ENCODE peak calls at places on chromosomes 6 and 20, in six cellular contexts. E is activated CD8-positive, alpha-beta memory T cell treated with anti-CD3 and anti-CD28 coated beads, Interleukin-2, amount 10 ng/mL, durations not matched to agents 7 days and 5 days; L is choroid plexus epithelial cell; V is NCI-H1436; T is T-helper 1 cell; W is nephron progenitor cell. Y is an unnamed sample.

GRCh38 chr20:46999821-47000465 is 105.3 kb downstream of the EYA2 start:
- DNase-seq in V (no peak), T (no peak), E (no peak), W (no peak), L (no peak), Y (no peak)

GRCh38 chr6:162090734-162091133 is 636.8 kb downstream of the PRKN start:
- DNase-seq in W (no peak), T (no peak), L (peak), V (no peak), E (no peak), Y (no peak)

GRCh38 chr6:165597821-165598220 is 65.2 kb downstream of the PDE10A start:
- DNase-seq in W (no peak), V (no peak), T (no peak), E (no peak), L (no peak), Y (no peak)

GRCh38 chr6:34308483-34308882 is 59.7 kb upstream of the SMIM29 start:
- DNase-seq in V (no peak), T (no peak), W (no peak), L (no peak), E (no peak), Y (no peak)

GRCh38 chr6:148332088-148332487 is 10.6 kb upstream of the SASH1 start:
- DNase-seq in V (no peak), T (no peak), E (no peak), L (no peak), W (no peak), Y (no peak)

GRCh38 chr6:34484899-34485298 is 19.0 kb downstream of the PACSIN1 start:
- DNase-seq in T (peak), L (no peak), E (peak), W (no peak), V (no peak), Y (no peak)

GRCh38 chr20:54134445-54135220 is 39.2 kb downstream of the CYP24A1 start:
- DNase-seq in V (no peak), T (no peak), L (peak), E (no peak), W (no peak), Y (no peak)

GRCh38 chr6:22146581-22147468 is 150.0 kb downstream of the PRL start:
- DNase-seq in T (peak), V (no peak), E (no peak), W (peak), L (no peak), Y (no peak)

GRCh38 chr6:81789303-81789702 is 36.8 kb upstream of the TENT5A start:
- DNase-seq in W (no peak), T (no peak), V (no peak), E (no peak), L (no peak), Y (no peak)

GRCh38 chr6:41568585-41569384 is 22.6 kb downstream of the FOXP4 start:
- DNase-seq in T (no peak), E (no peak), V (no peak), L (no peak), W (no peak), Y (no peak)

GRCh38 chr20:4802522-4802921 is 80.8 kb downstream of the PRND start:
- DNase-seq in L (no peak), W (no peak), V (no peak), E (no peak), T (no peak), Y (no peak)

GRCh38 chr20:32792316-32792715 is 27.4 kb upstream of the MAPRE1 start:
- DNase-seq in T (no peak), L (peak), W (peak), V (no peak), E (no peak), Y (peak)

GRCh38 chr6:13537527-13537897 is 36.9 kb upstream of the SIRT5 start:
- DNase-seq in T (no peak), E (no peak), L (no peak), V (no peak), W (no peak), Y (no peak)

GRCh38 chr20:1499528-1500420 is 8.6 kb upstream of the SIRPB2 start:
- DNase-seq in V (no peak), W (no peak), T (no peak), L (no peak), E (no peak), Y (no peak)

GRCh38 chr20:51467971-51468626 is 74.4 kb downstream of the NFATC2 start:
- DNase-seq in L (no peak), W (no peak), T (no peak), E (no peak), V (no peak), Y (no peak)

GRCh38 chr6:131135244-131136020 is at the start of gene AKAP7:
- DNase-seq in L (peak), T (peak), E (peak), W (peak), V (no peak), Y (peak)

GRCh38 chr6:42929928-42930360 is 664 bp downstream of the CNPY3 start:
- DNase-seq in V (no peak), E (peak), L (peak), T (peak), W (no peak), Y (peak)

GRCh38 chr6:147821266-147821665 is 312.8 kb downstream of the SAMD5 start:
- DNase-seq in E (no peak), T (no peak), W (no peak), L (no peak), V (no peak), Y (no peak)

GRCh38 chr6:105839266-105839665 is 246.9 kb upstream of the PRDM1 start:
- DNase-seq in L (no peak), W (no peak), E (no peak), T (no peak), V (no peak), Y (no peak)

GRCh38 chr6:44387346-44388134 is at the start of gene CDC5L:
- DNase-seq in T (peak), E (peak), W (peak), L (peak), V (peak), Y (peak)

GRCh38 chr6:11975353-11975977 is 36.6 kb upstream of the HIVEP1 start:
- DNase-seq in V (no peak), E (peak), T (peak), L (no peak), W (no peak), Y (peak)

GRCh38 chr20:41167118-41167470 is 29.8 kb downstream of the PLCG1 start:
- DNase-seq in V (no peak), T (no peak), E (no peak), L (no peak), W (no peak), Y (no peak)

GRCh38 chr6:105459049-105459448 is 56.2 kb upstream of the PREP start:
- DNase-seq in E (peak), L (no peak), W (no peak), T (peak), V (no peak), Y (no peak)

GRCh38 chr6:169990095-169991030 is 238.9 kb downstream of the ERMARD start:
- DNase-seq in L (no peak), W (no peak), V (no peak), E (peak), T (peak), Y (no peak)

GRCh38 chr6:157464653-157465535 is 83.9 kb downstream of the ZDHHC14 start:
- DNase-seq in V (no peak), W (peak), T (peak), E (no peak), L (no peak), Y (no peak)

GRCh38 chr20:53609501-53610445 is 16.1 kb upstream of the ZNF217 start:
- DNase-seq in E (peak), T (peak), L (peak), W (peak), V (peak), Y (no peak)

GRCh38 chr6:138493413-138493812 is 5.9 kb downstream of the NHSL1 start:
- DNase-seq in W (no peak), T (no peak), E (no peak), V (no peak), L (peak), Y (no peak)

GRCh38 chr6:37201726-37202125 is 31.8 kb downstream of the PIM1 start:
- DNase-seq in L (no peak), E (no peak), T (no peak), V (no peak), W (no peak), Y (no peak)

GRCh38 chr20:62370115-62370806 is 3.1 kb upstream of the LAMA5 start:
- DNase-seq in T (no peak), V (no peak), W (no peak), E (no peak), L (no peak), Y (no peak)

GRCh38 chr20:20711413-20711812 is 1.0 kb downstream of the RALGAPA2 start:
- DNase-seq in T (peak), W (no peak), V (no peak), E (peak), L (no peak), Y (no peak)

GRCh38 chr6:137133136-137133535 is 40.3 kb downstream of the IL22RA2 start:
- DNase-seq in V (no peak), T (no peak), E (no peak), L (no peak), W (no peak), Y (no peak)

GRCh38 chr6:12288844-12289654 is 1.1 kb upstream of the EDN1 start:
- DNase-seq in T (peak), W (peak), V (peak), L (peak), E (peak), Y (no peak)

Y was measured in CMK.